ENCODE peak calls at places on chromosome 2, in five cellular contexts. O is HEK293T, U is HepG2, H is GM12878, G is H1. L is an unnamed sample.

GRCh38 chr2:119227346-119227745 is 3.7 kb downstream of the STEAP3 start:
- DNase-seq in U (no peak), G (no peak), H (no peak), O (no peak), L (no peak)

GRCh38 chr2:205403244-205403845 is 279.0 kb upstream of the NRP2 start:
- DNase-seq in O (no peak), U (no peak), G (no peak), H (no peak), L (no peak)

GRCh38 chr2:190607014-190607597 is 41.8 kb upstream of the NAB1 start:
- DNase-seq in U (no peak), G (no peak), O (no peak), H (no peak), L (no peak)

GRCh38 chr2:85445316-85446295 is 27.1 kb downstream of the SH2D6 start:
- DNase-seq in H (no peak), O (no peak), U (no peak), G (no peak), L (no peak)

GRCh38 chr2:43090317-43090716 is 136.1 kb downstream of the ZFP36L2 start:
- DNase-seq in G (no peak), U (no peak), H (no peak), O (no peak), L (no peak)

GRCh38 chr2:120763931-120764330 is 28.3 kb downstream of the GLI2 start:
- DNase-seq in H (no peak), G (no peak), U (no peak), O (no peak), L (no peak)

GRCh38 chr2:166388488-166389070 is 12.8 kb upstream of the SCN9A start:
- DNase-seq in O (no peak), G (no peak), H (no peak), U (no peak), L (no peak)

GRCh38 chr2:20425884-20426283 is 21.0 kb upstream of the RHOB start:
- DNase-seq in O (no peak), G (no peak), H (no peak), U (no peak), L (no peak)

GRCh38 chr2:239600194-239600593 is 199.4 kb upstream of the HDAC4 start:
- DNase-seq in O (no peak), G (no peak), U (no peak), H (no peak), L (no peak)

GRCh38 chr2:88185480-88185879 is 15.3 kb downstream of the THNSL2 start:
- DNase-seq in G (no peak), U (no peak), O (no peak), H (no peak), L (no peak)

GRCh38 chr2:164840458-164840929 is 1.1 kb downstream of the COBLL1 start:
- DNase-seq in G (peak), O (peak), H (no peak), U (peak), L (no peak)

GRCh38 chr2:226791056-226791486 is 8.5 kb downstream of the IRS1 start:
- DNase-seq in G (no peak), H (peak), U (no peak), O (peak), L (no peak)

GRCh38 chr2:62817995-62818713 is 112.6 kb downstream of the EHBP1 start:
- DNase-seq in G (no peak), O (no peak), U (no peak), H (no peak), L (no peak)

GRCh38 chr2:235990344-235990743 is 177.8 kb downstream of the GBX2 start:
- DNase-seq in U (no peak), H (no peak), G (no peak), O (no peak), L (no peak)

GRCh38 chr2:101003278-101003775 is 1.2 kb downstream of the RPL31 start:
- DNase-seq in O (no peak), U (peak), G (peak), H (no peak), L (no peak)

GRCh38 chr2:120465989-120466703 is 120.2 kb downstream of the INHBB start:
- DNase-seq in O (no peak), U (peak), G (peak), H (no peak), L (peak)

GRCh38 chr2:223918671-223919134 is 26.4 kb downstream of the WDFY1 start:
- DNase-seq in O (no peak), G (no peak), U (no peak), H (no peak), L (no peak)

GRCh38 chr2:225793736-225794550 is 394.4 kb downstream of the NYAP2 start:
- DNase-seq in O (no peak), U (no peak), G (no peak), H (no peak), L (no peak)

GRCh38 chr2:226796840-226797288 is 2.8 kb downstream of the IRS1 start:
- DNase-seq in U (no peak), O (no peak), G (no peak), H (no peak), L (no peak)

GRCh38 chr2:70123051-70123828 is 36.0 kb downstream of the PCBP1 start:
- DNase-seq in U (no peak), G (peak), O (peak), H (no peak), L (peak)

GRCh38 chr2:21836766-21837543 is 713.2 kb downstream of the TDRD15 start:
- DNase-seq in U (no peak), H (no peak), G (no peak), O (no peak), L (no peak)

GRCh38 chr2:10234409-10235094 is 68.2 kb upstream of the HPCAL1 start:
- DNase-seq in U (no peak), G (no peak), O (no peak), H (no peak), L (no peak)

GRCh38 chr2:43084699-43085091 is 141.7 kb downstream of the ZFP36L2 start:
- DNase-seq in O (no peak), H (no peak), U (no peak), G (no peak), L (no peak)

GRCh38 chr2:224816816-224817215 is 100.7 kb upstream of the CCDC195 start:
- DNase-seq in G (no peak), O (no peak), H (no peak), U (peak), L (no peak)

GRCh38 chr2:100964706-100965269 is 37.3 kb upstream of the RPL31 start:
- DNase-seq in G (no peak), H (no peak), O (no peak), U (no peak), L (no peak)

GRCh38 chr2:186365406-186365805 is 120.7 kb upstream of the ZC3H15 start:
- DNase-seq in G (no peak), H (no peak), O (no peak), U (no peak), L (no peak)

GRCh38 chr2:156331572-156332451 is 709 bp downstream of the NR4A2 start:
- DNase-seq in O (peak), U (no peak), H (no peak), G (no peak), L (no peak)

GRCh38 chr2:214575030-214575949 is 164.4 kb downstream of the VWC2L start:
- DNase-seq in U (no peak), H (no peak), O (no peak), G (no peak), L (no peak)

GRCh38 chr2:73776381-73776780 is 3.5 kb downstream of the DUSP11 start:
- DNase-seq in H (no peak), O (no peak), G (no peak), U (no peak), L (no peak)

GRCh38 chr2:73902284-73902683 is 9.5 kb downstream of the ACTG2 start:
- DNase-seq in H (no peak), G (no peak), U (no peak), O (no peak), L (no peak)

GRCh38 chr2:69997296-69998184 is 36.1 kb upstream of the ASPRV1 start:
- DNase-seq in O (no peak), G (no peak), H (no peak), U (no peak), L (no peak)

GRCh38 chr2:64988420-64989125 is 626 bp upstream of the SLC1A4 start:
- DNase-seq in G (peak), O (peak), U (peak), H (no peak), L (peak)

GRCh38 chr2:39512434-39512935 is 75.4 kb upstream of the MAP4K3 start:
- DNase-seq in U (no peak), H (no peak), O (no peak), G (no peak), L (no peak)

GRCh38 chr2:144464730-144465129 is 55.2 kb downstream of the ZEB2 start:
- DNase-seq in H (no peak), O (no peak), G (no peak), U (no peak), L (no peak)

DNA sequence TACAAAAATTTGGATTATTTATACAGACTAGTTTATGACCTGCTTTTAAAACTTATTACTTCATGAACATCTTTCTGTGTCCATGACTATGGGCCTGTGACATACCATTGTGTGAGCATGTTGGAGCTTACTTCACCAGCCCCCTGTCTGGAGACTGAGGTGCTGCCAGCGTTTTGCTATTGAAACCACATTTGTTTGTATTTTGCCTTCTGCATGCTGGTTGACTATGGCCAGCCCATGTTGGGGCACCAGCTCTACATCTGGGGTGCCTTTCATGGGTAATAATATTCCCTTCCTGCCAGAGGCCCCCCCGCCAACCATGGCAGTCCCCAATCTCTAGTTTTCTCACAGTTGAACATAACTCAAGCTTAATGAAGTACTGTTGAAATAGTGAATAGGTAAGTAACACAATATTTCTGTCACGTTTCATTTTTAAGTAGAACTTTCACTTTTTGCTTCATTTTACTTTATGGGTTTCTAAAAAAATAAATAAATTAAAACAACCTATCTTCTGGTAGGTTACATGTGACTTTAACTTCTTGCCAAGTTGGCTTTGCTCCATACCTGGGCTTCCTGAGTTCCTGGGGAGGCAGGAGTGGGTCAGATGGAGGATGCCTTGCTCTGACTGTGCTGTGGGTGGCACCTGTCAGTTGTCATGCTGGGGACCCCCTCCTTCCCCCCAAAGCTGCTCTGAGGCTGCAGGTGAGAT is 63.9 kb downstream of the DGKD start:
- DNase-seq in H (no peak), G (peak), O (no peak), U (no peak), L (no peak)
- TF ChIP-seq SUZ12 in H (no peak), G (no peak), O (no peak), U (no peak), L (no peak)

GRCh38 chr2:196143641-196144236 is 27.6 kb downstream of the STK17B start:
- DNase-seq in G (no peak), O (no peak), H (no peak), U (no peak), L (no peak)
- TF ChIP-seq SUZ12 in G (no peak), O (no peak), H (no peak), U (no peak), L (no peak)

GRCh38 chr2:151904807-151905206 is 76.6 kb upstream of the ARL5A start:
- DNase-seq in G (no peak), O (no peak), U (no peak), H (no peak), L (no peak)
- TF ChIP-seq SUZ12 in G (no peak), O (no peak), U (no peak), H (no peak), L (no peak)

GRCh38 chr2:216491757-216492635 is 6.6 kb upstream of the RPL37A start:
- DNase-seq in G (no peak), H (peak), O (no peak), U (peak), L (no peak)
- TF ChIP-seq SUZ12 in G (no peak), H (no peak), O (no peak), U (no peak), L (no peak)

DNA sequence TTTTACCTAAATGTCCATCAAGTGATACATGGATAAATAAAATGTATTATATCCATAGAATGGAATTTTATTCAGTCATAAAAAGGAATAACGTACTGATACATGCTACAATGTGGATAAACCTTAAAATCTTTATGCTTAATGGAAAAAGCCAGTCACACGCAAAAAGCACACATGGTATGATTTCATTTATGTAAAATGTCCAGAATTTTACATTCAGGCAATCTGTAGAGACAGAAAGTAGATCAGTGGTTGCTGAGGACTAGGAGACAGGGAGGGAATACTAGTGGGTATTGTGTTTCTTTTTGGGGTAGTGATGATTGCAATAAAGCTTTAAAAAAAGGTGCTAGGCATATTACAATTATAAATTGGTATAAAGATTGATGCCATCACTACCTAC is 30.7 kb upstream of the CD302 start:
- DNase-seq in H (no peak), O (no peak), G (no peak), U (no peak), L (no peak)
- TF ChIP-seq SUZ12 in H (no peak), O (no peak), G (no peak), U (no peak), L (no peak)

GRCh38 chr2:16102287-16102975 is 162.1 kb downstream of the MYCN start:
- DNase-seq in O (no peak), G (no peak), H (no peak), U (no peak), L (no peak)

GRCh38 chr2:16101196-16101595 is 160.8 kb downstream of the MYCN start:
- DNase-seq in O (no peak), H (no peak), G (no peak), U (no peak), L (no peak)

GRCh38 chr2:16104345-16105177 is 164.2 kb downstream of the MYCN start:
- DNase-seq in U (peak), H (no peak), G (no peak), O (no peak), L (peak)

GRCh38 chr2:16103614-16104344 is 163.4 kb downstream of the MYCN start:
- DNase-seq in O (no peak), U (no peak), G (no peak), H (no peak), L (no peak)

DNA sequence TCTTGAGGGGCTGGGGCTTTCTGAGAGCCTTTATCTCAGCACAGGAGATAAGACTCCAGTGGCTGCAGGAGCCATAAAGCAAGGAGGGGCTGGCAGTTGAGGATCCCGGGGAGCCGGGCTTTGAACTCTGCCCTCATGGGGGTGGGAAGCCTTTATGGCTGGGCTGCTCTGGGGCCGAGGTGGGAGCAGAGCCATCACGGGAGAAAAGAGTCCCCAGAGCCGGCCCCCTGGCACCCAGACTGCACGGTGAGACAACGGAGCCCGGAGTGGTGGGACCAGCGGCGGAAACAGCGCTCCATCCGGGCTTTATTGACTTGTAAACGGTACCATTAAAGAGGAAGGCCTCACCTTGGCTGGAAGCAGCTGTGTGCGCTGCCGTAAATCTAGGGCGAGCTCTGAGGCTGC is 162.6 kb downstream of the MYCN start:
- DNase-seq in U (no peak), O (no peak), G (peak), H (no peak), L (no peak)
- TF ChIP-seq SUZ12 in U (no peak), O (no peak), G (no peak), H (no peak), L (no peak)

GRCh38 chr2:148615446-148615845 is 29.1 kb upstream of the EPC2 start:
- DNase-seq in O (no peak), U (no peak), G (no peak), H (no peak), L (peak)

GRCh38 chr2:148622390-148622789 is 22.2 kb upstream of the EPC2 start:
- DNase-seq in G (no peak), U (no peak), H (no peak), O (no peak), L (no peak)

GRCh38 chr2:148616696-148617095 is 27.9 kb upstream of the EPC2 start:
- DNase-seq in O (no peak), G (no peak), H (no peak), U (no peak), L (no peak)

GRCh38 chr2:148617219-148617618 is 27.3 kb upstream of the EPC2 start:
- DNase-seq in O (no peak), U (no peak), G (no peak), H (no peak), L (no peak)

GRCh38 chr2:148619560-148620190 is 24.9 kb upstream of the EPC2 start:
- DNase-seq in U (no peak), H (no peak), G (no peak), O (no peak), L (no peak)
- TF ChIP-seq SUZ12 in U (no peak), H (no peak), G (no peak), O (no peak), L (no peak)

L was measured in NT2/D1.